ENCODE peak calls at places on chromosomes 12 and 14, in five cellular contexts. One of them, this sample, is unnamed.

GRCh38 chr12:57452181-57452936 is 2.7 kb upstream of the INHBE start:
- DNase-seq in ovary: no peak
- DNase-seq in neuronal stem cell: no peak
- DNase-seq in H9: no peak
- DNase-seq in RWPE1: no peak
- DNase-seq in this sample: peak; percentile 35

GRCh38 chr12:17381211-17381610 is 708.8 kb downstream of the RERGL start:
- DNase-seq in RWPE1: peak; percentile 5
- DNase-seq in ovary: no peak
- DNase-seq in H9: no peak
- DNase-seq in neuronal stem cell: no peak
- DNase-seq in this sample: no peak

GRCh38 chr12:95976416-95976832 is 19.7 kb downstream of the HAL start:
- DNase-seq in neuronal stem cell: no peak
- DNase-seq in ovary: no peak
- DNase-seq in RWPE1: peak; percentile 24
- DNase-seq in H9: no peak
- DNase-seq in this sample: no peak

GRCh38 chr12:65956056-65956738 is 131.9 kb downstream of the HMGA2 start:
- DNase-seq in neuronal stem cell: no peak
- DNase-seq in RWPE1: no peak
- DNase-seq in ovary: no peak
- DNase-seq in H9: no peak
- DNase-seq in this sample: no peak

GRCh38 chr12:124543052-124543590 is 24.3 kb downstream of the NCOR2 start:
- DNase-seq in H9: no peak
- DNase-seq in RWPE1: no peak
- DNase-seq in neuronal stem cell: no peak
- DNase-seq in ovary: peak; percentile 56
- DNase-seq in this sample: no peak

GRCh38 chr12:93456077-93456476 is 11.2 kb upstream of the MRPL42 start:
- DNase-seq in RWPE1: no peak
- DNase-seq in ovary: no peak
- DNase-seq in H9: no peak
- DNase-seq in neuronal stem cell: no peak
- DNase-seq in this sample: no peak

GRCh38 chr14:31190220-31190605 is 17.4 kb downstream of the HECTD1 start:
- DNase-seq in H9: no peak
- DNase-seq in neuronal stem cell: no peak
- DNase-seq in ovary: no peak
- DNase-seq in RWPE1: no peak
- DNase-seq in this sample: no peak

GRCh38 chr12:20629414-20630156 is 65.5 kb upstream of the SLCO1C1 start:
- DNase-seq in H9: no peak
- DNase-seq in neuronal stem cell: no peak
- DNase-seq in ovary: peak; percentile 19
- DNase-seq in RWPE1: no peak
- DNase-seq in this sample: no peak

GRCh38 chr14:56004807-56005579 is 113.2 kb upstream of the PELI2 start:
- DNase-seq in H9: peak; percentile 31
- DNase-seq in RWPE1: no peak
- DNase-seq in ovary: peak; percentile 60
- DNase-seq in neuronal stem cell: no peak
- DNase-seq in this sample: no peak

GRCh38 chr12:75315518-75315917 is 14.6 kb downstream of the CAPS2 start:
- DNase-seq in H9: no peak
- DNase-seq in neuronal stem cell: no peak
- DNase-seq in RWPE1: no peak
- DNase-seq in ovary: no peak
- DNase-seq in this sample: no peak

GRCh38 chr14:77040995-77041744 is 12.7 kb upstream of the IRF2BPL start:
- DNase-seq in RWPE1: no peak
- DNase-seq in H9: no peak
- DNase-seq in ovary: no peak
- DNase-seq in neuronal stem cell: no peak
- DNase-seq in this sample: no peak

GRCh38 chr14:91947196-91948184 is at the start of gene FBLN5:
- DNase-seq in H9: peak; percentile 66
- DNase-seq in RWPE1: peak; percentile 35
- DNase-seq in neuronal stem cell: peak; percentile 26
- DNase-seq in ovary: peak; percentile 75
- DNase-seq in this sample: no peak

GRCh38 chr12:50200507-50201273 is 33.5 kb upstream of the CERS5 start:
- DNase-seq in ovary: no peak
- DNase-seq in neuronal stem cell: no peak
- DNase-seq in RWPE1: no peak
- DNase-seq in H9: no peak
- DNase-seq in this sample: no peak

GRCh38 chr14:65277027-65277426 is 135.5 kb upstream of the FUT8 start:
- DNase-seq in H9: no peak
- DNase-seq in RWPE1: peak; percentile 20
- DNase-seq in ovary: no peak
- DNase-seq in neuronal stem cell: no peak
- DNase-seq in this sample: no peak

GRCh38 chr14:79986251-79986650 is 225.1 kb downstream of the DIO2 start:
- DNase-seq in RWPE1: no peak
- DNase-seq in neuronal stem cell: no peak
- DNase-seq in ovary: no peak
- DNase-seq in H9: no peak
- DNase-seq in this sample: no peak

GRCh38 chr12:117807355-117807754 is 161.4 kb downstream of the KSR2 start:
- DNase-seq in H9: no peak
- DNase-seq in RWPE1: no peak
- DNase-seq in neuronal stem cell: no peak
- DNase-seq in ovary: no peak
- DNase-seq in this sample: no peak

GRCh38 chr14:90642239-90642717 is 174.0 kb downstream of the TTC7B start:
- DNase-seq in neuronal stem cell: peak; percentile 89
- DNase-seq in H9: peak; percentile 67
- DNase-seq in RWPE1: no peak
- DNase-seq in ovary: no peak
- DNase-seq in this sample: no peak

GRCh38 chr14:22106700-22107697 is 433.4 kb upstream of the OR4E1 start:
- DNase-seq in RWPE1: peak; percentile 9
- DNase-seq in H9: no peak
- DNase-seq in ovary: no peak
- DNase-seq in neuronal stem cell: no peak
- DNase-seq in this sample: no peak
- H3K27ac ChIP-seq in RWPE1: no peak overlapping the region
- H3K27ac ChIP-seq in H9: no peak overlapping the region
- H3K27ac ChIP-seq in ovary: no peak overlapping the region
- H3K27ac ChIP-seq in neuronal stem cell: no peak overlapping the region
- H3K27ac ChIP-seq in this sample: no peak overlapping the region

GRCh38 chr12:3071107-3071506 is 6.1 kb upstream of the TSPAN9 start:
- DNase-seq in neuronal stem cell: no peak
- DNase-seq in ovary: no peak
- DNase-seq in H9: peak; percentile 28
- DNase-seq in RWPE1: no peak
- DNase-seq in this sample: no peak

GRCh38 chr12:3071710-3072109 is 5.5 kb upstream of the TSPAN9 start:
- DNase-seq in neuronal stem cell: no peak
- DNase-seq in H9: peak; percentile 32
- DNase-seq in ovary: no peak
- DNase-seq in RWPE1: no peak
- DNase-seq in this sample: no peak

GRCh38 chr12:3076730-3077571 is at the start of gene TSPAN9:
- DNase-seq in ovary: peak; percentile 83
- DNase-seq in neuronal stem cell: peak; percentile 71
- DNase-seq in H9: peak; percentile 82
- DNase-seq in RWPE1: peak; percentile 86
- DNase-seq in this sample: peak; percentile 32

GRCh38 chr12:3075315-3075714 is 1.9 kb upstream of the TSPAN9 start:
- DNase-seq in RWPE1: no peak
- DNase-seq in neuronal stem cell: no peak
- DNase-seq in ovary: no peak
- DNase-seq in H9: peak; percentile 28
- DNase-seq in this sample: no peak

DNA sequence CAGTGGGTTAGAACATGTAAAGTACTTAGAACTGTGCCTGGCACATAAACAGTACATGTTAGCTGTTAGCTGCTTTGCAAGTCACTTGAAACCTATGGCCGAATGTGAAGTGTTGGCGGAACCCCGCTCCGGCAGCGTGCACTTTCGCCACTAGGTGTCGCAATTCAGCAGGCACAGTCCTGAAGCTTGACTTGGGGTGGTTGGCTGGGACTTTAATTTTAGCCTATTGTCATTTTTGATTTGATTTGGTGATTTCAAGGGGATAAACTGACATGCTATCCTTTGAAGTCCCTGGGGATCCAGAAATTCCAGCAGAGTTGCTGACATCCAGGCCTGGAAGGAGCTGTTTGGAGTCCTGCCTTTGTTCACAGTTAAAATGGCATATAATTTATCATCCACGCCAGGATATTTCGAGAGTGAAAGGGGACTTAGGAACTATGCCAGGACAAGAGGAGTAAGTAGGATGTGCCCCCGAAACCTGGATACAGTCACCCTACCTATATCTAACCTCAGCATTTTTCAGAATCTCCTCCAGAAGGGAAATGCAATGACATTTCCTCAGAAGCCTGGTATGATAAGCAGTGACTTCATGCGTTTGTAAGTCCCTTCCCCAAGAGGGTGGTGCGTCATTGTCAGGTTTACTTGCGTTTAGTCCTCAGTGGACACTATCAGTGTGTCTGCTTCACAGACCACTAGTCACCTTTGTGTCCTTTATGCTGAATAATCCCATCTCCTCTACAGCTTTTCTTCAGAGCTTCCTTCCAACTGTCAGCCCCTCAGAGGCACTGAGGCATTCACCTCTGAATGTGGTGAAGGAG is 3.5 kb upstream of the TSPAN9 start:
- DNase-seq in H9: peak; percentile 93
- DNase-seq in RWPE1: peak; percentile 82
- DNase-seq in ovary: peak; percentile 90
- DNase-seq in neuronal stem cell: peak; percentile 81
- DNase-seq in this sample: peak; percentile 74
- H3K27ac ChIP-seq in H9: no peak overlapping the region
- H3K27ac ChIP-seq in RWPE1: no peak overlapping the region
- H3K27ac ChIP-seq in ovary: no peak overlapping the region
- H3K27ac ChIP-seq in neuronal stem cell: no peak overlapping the region
- H3K27ac ChIP-seq in this sample: no peak overlapping the region

GRCh38 chr12:97616936-97617335 is 154.3 kb downstream of the RMST start:
- DNase-seq in RWPE1: no peak
- DNase-seq in neuronal stem cell: no peak
- DNase-seq in ovary: no peak
- DNase-seq in H9: no peak
- DNase-seq in this sample: peak; percentile 47
- H3K27ac ChIP-seq in RWPE1: no peak overlapping the region
- H3K27ac ChIP-seq in neuronal stem cell: no peak overlapping the region
- H3K27ac ChIP-seq in ovary: no peak overlapping the region
- H3K27ac ChIP-seq in H9: no peak overlapping the region
- H3K27ac ChIP-seq in this sample: no peak overlapping the region

GRCh38 chr14:96847451-96847850 is 50.3 kb downstream of the VRK1 start:
- DNase-seq in RWPE1: no peak
- DNase-seq in ovary: no peak
- DNase-seq in neuronal stem cell: no peak
- DNase-seq in H9: no peak
- DNase-seq in this sample: no peak

GRCh38 chr14:96843137-96843536 is 46.0 kb downstream of the VRK1 start:
- DNase-seq in RWPE1: no peak
- DNase-seq in H9: no peak
- DNase-seq in neuronal stem cell: no peak
- DNase-seq in ovary: no peak
- DNase-seq in this sample: no peak

GRCh38 chr14:96839251-96839650 is 42.1 kb downstream of the VRK1 start:
- DNase-seq in H9: no peak
- DNase-seq in neuronal stem cell: no peak
- DNase-seq in RWPE1: no peak
- DNase-seq in ovary: no peak
- DNase-seq in this sample: no peak

DNA sequence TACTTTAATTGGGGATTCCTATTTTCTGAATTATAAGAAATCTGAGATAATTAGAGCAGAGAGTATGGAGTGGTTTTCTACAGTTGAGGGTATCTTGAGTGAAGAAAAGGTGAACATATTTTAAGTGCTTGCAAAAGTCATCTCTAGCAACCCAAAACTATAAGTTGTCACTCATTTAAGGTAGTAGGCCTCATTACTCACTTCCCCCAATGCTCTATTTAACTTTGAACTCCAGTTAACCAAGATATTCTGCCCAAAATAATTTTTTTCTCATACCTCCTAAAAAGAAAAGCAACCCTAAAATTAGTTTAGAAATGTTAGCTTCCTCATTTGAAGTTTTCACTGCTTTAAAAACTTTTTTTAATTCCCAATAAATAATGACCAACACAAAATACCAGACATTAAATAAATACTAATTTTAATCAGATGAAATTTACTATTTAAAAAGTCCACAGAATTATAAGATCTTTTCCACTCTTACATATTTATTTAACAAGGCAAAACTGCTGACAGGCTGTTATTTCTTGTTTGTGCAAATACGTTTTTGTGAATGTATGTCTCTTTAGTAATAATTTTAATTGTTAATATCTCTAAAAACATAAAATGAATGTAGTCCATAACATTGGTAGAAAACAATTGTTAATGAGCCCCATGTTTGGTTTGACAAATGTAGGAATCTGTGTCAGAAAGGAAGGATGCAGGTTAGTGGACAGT is 47.8 kb downstream of the VRK1 start:
- DNase-seq in neuronal stem cell: no peak
- DNase-seq in ovary: no peak
- DNase-seq in H9: no peak
- DNase-seq in RWPE1: no peak
- DNase-seq in this sample: no peak
- H3K27ac ChIP-seq in neuronal stem cell: no peak overlapping the region
- H3K27ac ChIP-seq in ovary: no peak overlapping the region
- H3K27ac ChIP-seq in H9: no peak overlapping the region
- H3K27ac ChIP-seq in RWPE1: no peak overlapping the region
- H3K27ac ChIP-seq in this sample: no peak overlapping the region

DNA sequence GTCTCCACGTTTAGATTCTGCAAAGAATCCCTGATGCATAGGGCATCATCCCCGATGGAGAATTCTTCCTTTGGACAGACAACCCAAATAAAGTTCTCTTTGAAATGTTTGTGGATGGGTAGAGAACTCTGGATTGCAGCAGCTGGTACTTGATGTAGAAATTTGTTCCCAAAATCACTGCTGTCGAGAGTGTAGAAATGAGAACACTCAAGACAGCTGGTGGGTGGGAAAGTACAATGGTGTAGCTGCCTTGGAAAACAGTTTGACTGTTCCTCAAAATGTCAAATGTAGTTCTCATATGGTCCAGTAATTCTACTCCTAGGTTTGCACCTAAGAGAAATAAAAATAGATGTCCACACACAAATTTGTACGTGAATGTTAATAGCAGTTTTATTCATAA is 671.5 kb upstream of the TMEM132C start:
- DNase-seq in RWPE1: no peak
- DNase-seq in ovary: no peak
- DNase-seq in H9: no peak
- DNase-seq in neuronal stem cell: no peak
- DNase-seq in this sample: peak; percentile 52
- H3K27ac ChIP-seq in RWPE1: no peak overlapping the region
- H3K27ac ChIP-seq in ovary: no peak overlapping the region
- H3K27ac ChIP-seq in H9: peak overlapping the region; percentile 79
- H3K27ac ChIP-seq in neuronal stem cell: no peak overlapping the region
- H3K27ac ChIP-seq in this sample: peak overlapping the region; percentile 64

GRCh38 chr12:84166812-84167211 is 745.8 kb downstream of the SLC6A15 start:
- DNase-seq in ovary: no peak
- DNase-seq in H9: no peak
- DNase-seq in RWPE1: no peak
- DNase-seq in neuronal stem cell: no peak
- DNase-seq in this sample: no peak
- H3K27ac ChIP-seq in ovary: no peak overlapping the region
- H3K27ac ChIP-seq in H9: no peak overlapping the region
- H3K27ac ChIP-seq in RWPE1: no peak overlapping the region
- H3K27ac ChIP-seq in neuronal stem cell: no peak overlapping the region
- H3K27ac ChIP-seq in this sample: no peak overlapping the region

GRCh38 chr12:29744365-29744764 is 39.4 kb downstream of the TMTC1 start:
- DNase-seq in H9: no peak
- DNase-seq in neuronal stem cell: no peak
- DNase-seq in ovary: no peak
- DNase-seq in RWPE1: no peak
- DNase-seq in this sample: no peak
- H3K27ac ChIP-seq in H9: no peak overlapping the region
- H3K27ac ChIP-seq in neuronal stem cell: no peak overlapping the region
- H3K27ac ChIP-seq in ovary: no peak overlapping the region
- H3K27ac ChIP-seq in RWPE1: no peak overlapping the region
- H3K27ac ChIP-seq in this sample: no peak overlapping the region

This sample was measured in caudate nucleus.